ENCODE peak calls at places on chromosomes 6 and 20, in ten cellular contexts. One of them, this sample, is unnamed.

GRCh38 chr20:63567382-63568169 is 6.5 kb downstream of the HELZ2 start:
- DNase-seq in ovary: no peak
- DNase-seq in neural crest cell: no peak
- DNase-seq in mesenteric fat pad: no peak
- DNase-seq in NCI-H510A treated with DMSO at 0.1 percent for 48 hours: no peak
- DNase-seq in AG09319: no peak
- DNase-seq in iPS DF 19.7: no peak
- DNase-seq in stimulated activated CD4-positive, alpha-beta T cell treated with anti-CD3 and anti-CD28 coated beads, Interleukin-2, amount 100 ng/mL, for 24 hours: peak
- DNase-seq in stimulated activated CD8-positive, alpha-beta memory T cell treated with anti-CD3 and anti-CD28 coated beads, Interleukin-7, amount 100 ng/mL, for 1 hour: peak
- DNase-seq in T-cell: peak
- DNase-seq in this sample: no peak

GRCh38 chr20:59175861-59176260 is 12.2 kb downstream of the ZNF831 start:
- DNase-seq in ovary: no peak
- DNase-seq in neural crest cell: no peak
- DNase-seq in mesenteric fat pad: no peak
- DNase-seq in NCI-H510A treated with DMSO at 0.1 percent for 48 hours: no peak
- DNase-seq in AG09319: no peak
- DNase-seq in iPS DF 19.7: no peak
- DNase-seq in stimulated activated CD4-positive, alpha-beta T cell treated with anti-CD3 and anti-CD28 coated beads, Interleukin-2, amount 100 ng/mL, for 24 hours: no peak
- DNase-seq in stimulated activated CD8-positive, alpha-beta memory T cell treated with anti-CD3 and anti-CD28 coated beads, Interleukin-7, amount 100 ng/mL, for 1 hour: no peak
- DNase-seq in T-cell: no peak
- DNase-seq in this sample: no peak

GRCh38 chr6:128784266-128784665 is 98.7 kb upstream of the LAMA2 start:
- DNase-seq in ovary: no peak
- DNase-seq in neural crest cell: no peak
- DNase-seq in mesenteric fat pad: no peak
- DNase-seq in NCI-H510A treated with DMSO at 0.1 percent for 48 hours: no peak
- DNase-seq in AG09319: no peak
- DNase-seq in iPS DF 19.7: no peak
- DNase-seq in stimulated activated CD4-positive, alpha-beta T cell treated with anti-CD3 and anti-CD28 coated beads, Interleukin-2, amount 100 ng/mL, for 24 hours: no peak
- DNase-seq in stimulated activated CD8-positive, alpha-beta memory T cell treated with anti-CD3 and anti-CD28 coated beads, Interleukin-7, amount 100 ng/mL, for 1 hour: no peak
- DNase-seq in T-cell: no peak
- DNase-seq in this sample: no peak

GRCh38 chr6:112021911-112022310 is 32.0 kb upstream of the CCN6 start:
- DNase-seq in ovary: no peak
- DNase-seq in neural crest cell: no peak
- DNase-seq in mesenteric fat pad: no peak
- DNase-seq in NCI-H510A treated with DMSO at 0.1 percent for 48 hours: no peak
- DNase-seq in AG09319: no peak
- DNase-seq in iPS DF 19.7: no peak
- DNase-seq in stimulated activated CD4-positive, alpha-beta T cell treated with anti-CD3 and anti-CD28 coated beads, Interleukin-2, amount 100 ng/mL, for 24 hours: no peak
- DNase-seq in stimulated activated CD8-positive, alpha-beta memory T cell treated with anti-CD3 and anti-CD28 coated beads, Interleukin-7, amount 100 ng/mL, for 1 hour: no peak
- DNase-seq in T-cell: no peak
- DNase-seq in this sample: no peak

GRCh38 chr6:155066371-155066770 is 71.3 kb downstream of the TIAM2 start:
- DNase-seq in ovary: no peak
- DNase-seq in neural crest cell: no peak
- DNase-seq in mesenteric fat pad: no peak
- DNase-seq in NCI-H510A treated with DMSO at 0.1 percent for 48 hours: no peak
- DNase-seq in AG09319: no peak
- DNase-seq in iPS DF 19.7: no peak
- DNase-seq in stimulated activated CD4-positive, alpha-beta T cell treated with anti-CD3 and anti-CD28 coated beads, Interleukin-2, amount 100 ng/mL, for 24 hours: no peak
- DNase-seq in stimulated activated CD8-positive, alpha-beta memory T cell treated with anti-CD3 and anti-CD28 coated beads, Interleukin-7, amount 100 ng/mL, for 1 hour: no peak
- DNase-seq in T-cell: no peak
- DNase-seq in this sample: no peak

GRCh38 chr20:47220161-47220582 is 136.3 kb downstream of the ZMYND8 start:
- DNase-seq in ovary: no peak
- DNase-seq in neural crest cell: peak
- DNase-seq in mesenteric fat pad: no peak
- DNase-seq in NCI-H510A treated with DMSO at 0.1 percent for 48 hours: peak
- DNase-seq in AG09319: no peak
- DNase-seq in iPS DF 19.7: no peak
- DNase-seq in stimulated activated CD4-positive, alpha-beta T cell treated with anti-CD3 and anti-CD28 coated beads, Interleukin-2, amount 100 ng/mL, for 24 hours: peak
- DNase-seq in stimulated activated CD8-positive, alpha-beta memory T cell treated with anti-CD3 and anti-CD28 coated beads, Interleukin-7, amount 100 ng/mL, for 1 hour: peak
- DNase-seq in T-cell: peak
- DNase-seq in this sample: peak

GRCh38 chr20:46984391-46984790 is 89.7 kb downstream of the EYA2 start:
- DNase-seq in ovary: no peak
- DNase-seq in neural crest cell: no peak
- DNase-seq in mesenteric fat pad: no peak
- DNase-seq in NCI-H510A treated with DMSO at 0.1 percent for 48 hours: no peak
- DNase-seq in AG09319: no peak
- DNase-seq in iPS DF 19.7: no peak
- DNase-seq in stimulated activated CD4-positive, alpha-beta T cell treated with anti-CD3 and anti-CD28 coated beads, Interleukin-2, amount 100 ng/mL, for 24 hours: no peak
- DNase-seq in stimulated activated CD8-positive, alpha-beta memory T cell treated with anti-CD3 and anti-CD28 coated beads, Interleukin-7, amount 100 ng/mL, for 1 hour: no peak
- DNase-seq in T-cell: no peak
- DNase-seq in this sample: no peak

GRCh38 chr6:169930799-169931198 is 179.4 kb downstream of the ERMARD start:
- DNase-seq in ovary: no peak
- DNase-seq in neural crest cell: no peak
- DNase-seq in mesenteric fat pad: no peak
- DNase-seq in NCI-H510A treated with DMSO at 0.1 percent for 48 hours: peak
- DNase-seq in AG09319: no peak
- DNase-seq in iPS DF 19.7: no peak
- DNase-seq in stimulated activated CD4-positive, alpha-beta T cell treated with anti-CD3 and anti-CD28 coated beads, Interleukin-2, amount 100 ng/mL, for 24 hours: no peak
- DNase-seq in stimulated activated CD8-positive, alpha-beta memory T cell treated with anti-CD3 and anti-CD28 coated beads, Interleukin-7, amount 100 ng/mL, for 1 hour: no peak
- DNase-seq in T-cell: no peak
- DNase-seq in this sample: peak

GRCh38 chr20:4950437-4950836 is 50.9 kb downstream of the SLC23A2 start:
- DNase-seq in ovary: no peak
- DNase-seq in neural crest cell: no peak
- DNase-seq in mesenteric fat pad: no peak
- DNase-seq in NCI-H510A treated with DMSO at 0.1 percent for 48 hours: no peak
- DNase-seq in AG09319: no peak
- DNase-seq in iPS DF 19.7: no peak
- DNase-seq in stimulated activated CD4-positive, alpha-beta T cell treated with anti-CD3 and anti-CD28 coated beads, Interleukin-2, amount 100 ng/mL, for 24 hours: no peak
- DNase-seq in stimulated activated CD8-positive, alpha-beta memory T cell treated with anti-CD3 and anti-CD28 coated beads, Interleukin-7, amount 100 ng/mL, for 1 hour: no peak
- DNase-seq in T-cell: no peak
- DNase-seq in this sample: no peak

GRCh38 chr20:52152416-52152815 is 39.2 kb downstream of the ZFP64 start:
- DNase-seq in ovary: no peak
- DNase-seq in neural crest cell: no peak
- DNase-seq in mesenteric fat pad: no peak
- DNase-seq in NCI-H510A treated with DMSO at 0.1 percent for 48 hours: no peak
- DNase-seq in AG09319: no peak
- DNase-seq in iPS DF 19.7: no peak
- DNase-seq in stimulated activated CD4-positive, alpha-beta T cell treated with anti-CD3 and anti-CD28 coated beads, Interleukin-2, amount 100 ng/mL, for 24 hours: no peak
- DNase-seq in stimulated activated CD8-positive, alpha-beta memory T cell treated with anti-CD3 and anti-CD28 coated beads, Interleukin-7, amount 100 ng/mL, for 1 hour: no peak
- DNase-seq in T-cell: no peak
- DNase-seq in this sample: no peak

GRCh38 chr6:73585566-73586415 is 65.0 kb upstream of the EEF1A1 start:
- DNase-seq in ovary: no peak
- DNase-seq in neural crest cell: no peak
- DNase-seq in mesenteric fat pad: no peak
- DNase-seq in NCI-H510A treated with DMSO at 0.1 percent for 48 hours: peak
- DNase-seq in AG09319: peak
- DNase-seq in iPS DF 19.7: no peak
- DNase-seq in stimulated activated CD4-positive, alpha-beta T cell treated with anti-CD3 and anti-CD28 coated beads, Interleukin-2, amount 100 ng/mL, for 24 hours: peak
- DNase-seq in stimulated activated CD8-positive, alpha-beta memory T cell treated with anti-CD3 and anti-CD28 coated beads, Interleukin-7, amount 100 ng/mL, for 1 hour: no peak
- DNase-seq in T-cell: peak
- DNase-seq in this sample: peak

GRCh38 chr6:11364971-11365397 is 132.5 kb upstream of the NEDD9 start:
- DNase-seq in ovary: no peak
- DNase-seq in neural crest cell: no peak
- DNase-seq in mesenteric fat pad: no peak
- DNase-seq in NCI-H510A treated with DMSO at 0.1 percent for 48 hours: no peak
- DNase-seq in AG09319: no peak
- DNase-seq in iPS DF 19.7: no peak
- DNase-seq in stimulated activated CD4-positive, alpha-beta T cell treated with anti-CD3 and anti-CD28 coated beads, Interleukin-2, amount 100 ng/mL, for 24 hours: no peak
- DNase-seq in stimulated activated CD8-positive, alpha-beta memory T cell treated with anti-CD3 and anti-CD28 coated beads, Interleukin-7, amount 100 ng/mL, for 1 hour: no peak
- DNase-seq in T-cell: no peak
- DNase-seq in this sample: no peak

GRCh38 chr6:4084444-4085328 is 5.7 kb upstream of the FAM217A start:
- DNase-seq in ovary: no peak
- DNase-seq in neural crest cell: no peak
- DNase-seq in mesenteric fat pad: no peak
- DNase-seq in NCI-H510A treated with DMSO at 0.1 percent for 48 hours: no peak
- DNase-seq in AG09319: no peak
- DNase-seq in iPS DF 19.7: no peak
- DNase-seq in stimulated activated CD4-positive, alpha-beta T cell treated with anti-CD3 and anti-CD28 coated beads, Interleukin-2, amount 100 ng/mL, for 24 hours: no peak
- DNase-seq in stimulated activated CD8-positive, alpha-beta memory T cell treated with anti-CD3 and anti-CD28 coated beads, Interleukin-7, amount 100 ng/mL, for 1 hour: no peak
- DNase-seq in T-cell: no peak
- DNase-seq in this sample: no peak

GRCh38 chr20:6828794-6829423 is 61.4 kb downstream of the BMP2 start:
- DNase-seq in ovary: peak
- DNase-seq in neural crest cell: peak
- DNase-seq in mesenteric fat pad: no peak
- DNase-seq in NCI-H510A treated with DMSO at 0.1 percent for 48 hours: peak
- DNase-seq in AG09319: peak
- DNase-seq in iPS DF 19.7: peak
- DNase-seq in stimulated activated CD4-positive, alpha-beta T cell treated with anti-CD3 and anti-CD28 coated beads, Interleukin-2, amount 100 ng/mL, for 24 hours: peak
- DNase-seq in stimulated activated CD8-positive, alpha-beta memory T cell treated with anti-CD3 and anti-CD28 coated beads, Interleukin-7, amount 100 ng/mL, for 1 hour: no peak
- DNase-seq in T-cell: no peak
- DNase-seq in this sample: peak

GRCh38 chr6:133502451-133503259 is 261.5 kb downstream of the EYA4 start:
- DNase-seq in ovary: peak
- DNase-seq in neural crest cell: no peak
- DNase-seq in mesenteric fat pad: no peak
- DNase-seq in NCI-H510A treated with DMSO at 0.1 percent for 48 hours: no peak
- DNase-seq in AG09319: peak
- DNase-seq in iPS DF 19.7: no peak
- DNase-seq in stimulated activated CD4-positive, alpha-beta T cell treated with anti-CD3 and anti-CD28 coated beads, Interleukin-2, amount 100 ng/mL, for 24 hours: no peak
- DNase-seq in stimulated activated CD8-positive, alpha-beta memory T cell treated with anti-CD3 and anti-CD28 coated beads, Interleukin-7, amount 100 ng/mL, for 1 hour: no peak
- DNase-seq in T-cell: no peak
- DNase-seq in this sample: no peak

GRCh38 chr6:110547266-110547964 is 71.0 kb upstream of the SLC22A16 start:
- DNase-seq in ovary: no peak
- DNase-seq in neural crest cell: no peak
- DNase-seq in mesenteric fat pad: no peak
- DNase-seq in NCI-H510A treated with DMSO at 0.1 percent for 48 hours: no peak
- DNase-seq in AG09319: no peak
- DNase-seq in iPS DF 19.7: no peak
- DNase-seq in stimulated activated CD4-positive, alpha-beta T cell treated with anti-CD3 and anti-CD28 coated beads, Interleukin-2, amount 100 ng/mL, for 24 hours: no peak
- DNase-seq in stimulated activated CD8-positive, alpha-beta memory T cell treated with anti-CD3 and anti-CD28 coated beads, Interleukin-7, amount 100 ng/mL, for 1 hour: no peak
- DNase-seq in T-cell: no peak
- DNase-seq in this sample: no peak

GRCh38 chr6:169921227-169921626 is 169.8 kb downstream of the ERMARD start:
- DNase-seq in ovary: no peak
- DNase-seq in neural crest cell: no peak
- DNase-seq in mesenteric fat pad: no peak
- DNase-seq in NCI-H510A treated with DMSO at 0.1 percent for 48 hours: no peak
- DNase-seq in AG09319: no peak
- DNase-seq in iPS DF 19.7: no peak
- DNase-seq in stimulated activated CD4-positive, alpha-beta T cell treated with anti-CD3 and anti-CD28 coated beads, Interleukin-2, amount 100 ng/mL, for 24 hours: no peak
- DNase-seq in stimulated activated CD8-positive, alpha-beta memory T cell treated with anti-CD3 and anti-CD28 coated beads, Interleukin-7, amount 100 ng/mL, for 1 hour: no peak
- DNase-seq in T-cell: no peak
- DNase-seq in this sample: no peak

GRCh38 chr6:161918154-161918553 is 644.3 kb upstream of the AGPAT4 start:
- DNase-seq in ovary: no peak
- DNase-seq in neural crest cell: no peak
- DNase-seq in mesenteric fat pad: no peak
- DNase-seq in NCI-H510A treated with DMSO at 0.1 percent for 48 hours: no peak
- DNase-seq in AG09319: no peak
- DNase-seq in iPS DF 19.7: no peak
- DNase-seq in stimulated activated CD4-positive, alpha-beta T cell treated with anti-CD3 and anti-CD28 coated beads, Interleukin-2, amount 100 ng/mL, for 24 hours: no peak
- DNase-seq in stimulated activated CD8-positive, alpha-beta memory T cell treated with anti-CD3 and anti-CD28 coated beads, Interleukin-7, amount 100 ng/mL, for 1 hour: no peak
- DNase-seq in T-cell: no peak
- DNase-seq in this sample: no peak

GRCh38 chr6:169780571-169781091 is 29.2 kb downstream of the ERMARD start:
- DNase-seq in ovary: no peak
- DNase-seq in neural crest cell: no peak
- DNase-seq in mesenteric fat pad: peak
- DNase-seq in NCI-H510A treated with DMSO at 0.1 percent for 48 hours: no peak
- DNase-seq in AG09319: peak
- DNase-seq in iPS DF 19.7: no peak
- DNase-seq in stimulated activated CD4-positive, alpha-beta T cell treated with anti-CD3 and anti-CD28 coated beads, Interleukin-2, amount 100 ng/mL, for 24 hours: no peak
- DNase-seq in stimulated activated CD8-positive, alpha-beta memory T cell treated with anti-CD3 and anti-CD28 coated beads, Interleukin-7, amount 100 ng/mL, for 1 hour: no peak
- DNase-seq in T-cell: no peak
- DNase-seq in this sample: no peak

GRCh38 chr20:10863337-10864060 is 189.7 kb upstream of the JAG1 start:
- DNase-seq in ovary: no peak
- DNase-seq in neural crest cell: no peak
- DNase-seq in mesenteric fat pad: no peak
- DNase-seq in NCI-H510A treated with DMSO at 0.1 percent for 48 hours: no peak
- DNase-seq in AG09319: peak
- DNase-seq in iPS DF 19.7: no peak
- DNase-seq in stimulated activated CD4-positive, alpha-beta T cell treated with anti-CD3 and anti-CD28 coated beads, Interleukin-2, amount 100 ng/mL, for 24 hours: no peak
- DNase-seq in stimulated activated CD8-positive, alpha-beta memory T cell treated with anti-CD3 and anti-CD28 coated beads, Interleukin-7, amount 100 ng/mL, for 1 hour: no peak
- DNase-seq in T-cell: no peak
- DNase-seq in this sample: no peak

GRCh38 chr6:45613678-45614077 is 235.9 kb upstream of the SUPT3H start:
- DNase-seq in ovary: peak
- DNase-seq in neural crest cell: no peak
- DNase-seq in mesenteric fat pad: no peak
- DNase-seq in NCI-H510A treated with DMSO at 0.1 percent for 48 hours: no peak
- DNase-seq in AG09319: no peak
- DNase-seq in iPS DF 19.7: no peak
- DNase-seq in stimulated activated CD4-positive, alpha-beta T cell treated with anti-CD3 and anti-CD28 coated beads, Interleukin-2, amount 100 ng/mL, for 24 hours: no peak
- DNase-seq in stimulated activated CD8-positive, alpha-beta memory T cell treated with anti-CD3 and anti-CD28 coated beads, Interleukin-7, amount 100 ng/mL, for 1 hour: no peak
- DNase-seq in T-cell: no peak
- DNase-seq in this sample: no peak

GRCh38 chr6:125802383-125802782 is 11.6 kb downstream of the NCOA7 start:
- DNase-seq in ovary: no peak
- DNase-seq in neural crest cell: no peak
- DNase-seq in mesenteric fat pad: no peak
- DNase-seq in NCI-H510A treated with DMSO at 0.1 percent for 48 hours: no peak
- DNase-seq in AG09319: no peak
- DNase-seq in iPS DF 19.7: no peak
- DNase-seq in stimulated activated CD4-positive, alpha-beta T cell treated with anti-CD3 and anti-CD28 coated beads, Interleukin-2, amount 100 ng/mL, for 24 hours: no peak
- DNase-seq in stimulated activated CD8-positive, alpha-beta memory T cell treated with anti-CD3 and anti-CD28 coated beads, Interleukin-7, amount 100 ng/mL, for 1 hour: no peak
- DNase-seq in T-cell: no peak
- DNase-seq in this sample: no peak

GRCh38 chr6:163626073-163626867 is 211.8 kb downstream of the QKI start:
- DNase-seq in ovary: no peak
- DNase-seq in neural crest cell: no peak
- DNase-seq in mesenteric fat pad: no peak
- DNase-seq in NCI-H510A treated with DMSO at 0.1 percent for 48 hours: no peak
- DNase-seq in AG09319: no peak
- DNase-seq in iPS DF 19.7: no peak
- DNase-seq in stimulated activated CD4-positive, alpha-beta T cell treated with anti-CD3 and anti-CD28 coated beads, Interleukin-2, amount 100 ng/mL, for 24 hours: no peak
- DNase-seq in stimulated activated CD8-positive, alpha-beta memory T cell treated with anti-CD3 and anti-CD28 coated beads, Interleukin-7, amount 100 ng/mL, for 1 hour: no peak
- DNase-seq in T-cell: no peak
- DNase-seq in this sample: no peak

GRCh38 chr6:23390221-23390620 is 735.8 kb upstream of the NRSN1 start:
- DNase-seq in ovary: no peak
- DNase-seq in neural crest cell: no peak
- DNase-seq in mesenteric fat pad: no peak
- DNase-seq in NCI-H510A treated with DMSO at 0.1 percent for 48 hours: no peak
- DNase-seq in AG09319: no peak
- DNase-seq in iPS DF 19.7: no peak
- DNase-seq in stimulated activated CD4-positive, alpha-beta T cell treated with anti-CD3 and anti-CD28 coated beads, Interleukin-2, amount 100 ng/mL, for 24 hours: no peak
- DNase-seq in stimulated activated CD8-positive, alpha-beta memory T cell treated with anti-CD3 and anti-CD28 coated beads, Interleukin-7, amount 100 ng/mL, for 1 hour: no peak
- DNase-seq in T-cell: no peak
- DNase-seq in this sample: no peak

GRCh38 chr20:57505991-57506390 is 18.9 kb downstream of the CTCFL start:
- DNase-seq in ovary: no peak
- DNase-seq in neural crest cell: no peak
- DNase-seq in mesenteric fat pad: no peak
- DNase-seq in NCI-H510A treated with DMSO at 0.1 percent for 48 hours: no peak
- DNase-seq in AG09319: no peak
- DNase-seq in iPS DF 19.7: no peak
- DNase-seq in stimulated activated CD4-positive, alpha-beta T cell treated with anti-CD3 and anti-CD28 coated beads, Interleukin-2, amount 100 ng/mL, for 24 hours: no peak
- DNase-seq in stimulated activated CD8-positive, alpha-beta memory T cell treated with anti-CD3 and anti-CD28 coated beads, Interleukin-7, amount 100 ng/mL, for 1 hour: no peak
- DNase-seq in T-cell: no peak
- DNase-seq in this sample: no peak